ENCODE peak calls at places on chromosome 21, in four cellular contexts. C, Y, E and G are unnamed samples.
A peak's percentile ranks its signal among the peaks of the same experiment; 100 is the strongest.

GRCh38 chr21:45849651-45850050 is 131.9 kb upstream of the COL6A1 start:
- DNase-seq in C (no peak), Y (no peak), E (no peak), G (no peak)

GRCh38 chr21:39051561-39051949 is 131.7 kb downstream of the PSMG1 start:
- DNase-seq in C (peak; percentile 19), Y (no peak), E (no peak), G (no peak)

GRCh38 chr21:44923481-44924084 is 2.9 kb upstream of the ITGB2 start:
- DNase-seq in C (no peak), Y (no peak), E (no peak), G (no peak)

GRCh38 chr21:44461438-44462089 is 6.3 kb downstream of the LRRC3 start:
- DNase-seq in C (no peak), Y (no peak), E (no peak), G (no peak)

GRCh38 chr21:29738730-29739129 is 201.1 kb downstream of the GRIK1 start:
- DNase-seq in C (no peak), Y (no peak), E (no peak), G (no peak)

GRCh38 chr21:33815153-33815707 is 100.4 kb downstream of the ATP5PO start:
- DNase-seq in C (no peak), Y (no peak), E (no peak), G (no peak)

GRCh38 chr21:26138615-26139257 is 31.8 kb downstream of the APP start:
- DNase-seq in C (no peak), Y (no peak), E (no peak), G (no peak)

GRCh38 chr21:41250519-41250918 is 66.1 kb upstream of the FAM3B start:
- DNase-seq in C (peak; percentile 13), Y (no peak), E (peak; percentile 61), G (no peak)

GRCh38 chr21:36816556-36817130 is 117.7 kb downstream of the SIM2 start:
- DNase-seq in C (no peak), Y (no peak), E (no peak), G (no peak)

GRCh38 chr21:45403133-45403824 is 1.7 kb upstream of the COL18A1 start:
- DNase-seq in C (no peak), Y (no peak), E (no peak), G (no peak)

GRCh38 chr21:33025471-33026298 is at the start of gene OLIG2:
- DNase-seq in C (peak; percentile 85), Y (no peak), E (peak; percentile 59), G (no peak)